ENCODE peak calls at places on chromosome 6, in eight cellular contexts. One of them, this sample, is unnamed.

GRCh38 chr6:151757506-151757955 is 50.0 kb upstream of the ESR1 start:
- DNase-seq in upper lobe of right lung: no peak
- DNase-seq in LoVo: no peak
- DNase-seq in T-helper 1 cell: no peak
- DNase-seq in mucosa of descending colon: no peak
- DNase-seq in AG04450: no peak
- DNase-seq in posterior cingulate gyrus: no peak
- DNase-seq in NCI-H524: no peak
- DNase-seq in this sample: no peak

GRCh38 chr6:90478278-90478677 is 108.6 kb downstream of the MAP3K7 start:
- DNase-seq in upper lobe of right lung: no peak
- DNase-seq in LoVo: no peak
- DNase-seq in T-helper 1 cell: no peak
- DNase-seq in mucosa of descending colon: no peak
- DNase-seq in AG04450: no peak
- DNase-seq in posterior cingulate gyrus: no peak
- DNase-seq in NCI-H524: peak
- DNase-seq in this sample: no peak

GRCh38 chr6:29517245-29517644 is 29.5 kb upstream of the MAS1L start:
- DNase-seq in upper lobe of right lung: no peak
- DNase-seq in LoVo: no peak
- DNase-seq in T-helper 1 cell: no peak
- DNase-seq in mucosa of descending colon: no peak
- DNase-seq in AG04450: no peak
- DNase-seq in posterior cingulate gyrus: no peak
- DNase-seq in NCI-H524: no peak
- DNase-seq in this sample: no peak

GRCh38 chr6:41728954-41729353 is 6.5 kb downstream of the TFEB start:
- DNase-seq in upper lobe of right lung: peak
- DNase-seq in LoVo: no peak
- DNase-seq in T-helper 1 cell: no peak
- DNase-seq in mucosa of descending colon: peak
- DNase-seq in AG04450: no peak
- DNase-seq in posterior cingulate gyrus: no peak
- DNase-seq in NCI-H524: no peak
- DNase-seq in this sample: no peak

GRCh38 chr6:166644631-166645030 is 17.6 kb upstream of the RPS6KA2 start:
- DNase-seq in upper lobe of right lung: no peak
- DNase-seq in LoVo: no peak
- DNase-seq in T-helper 1 cell: no peak
- DNase-seq in mucosa of descending colon: no peak
- DNase-seq in AG04450: no peak
- DNase-seq in posterior cingulate gyrus: no peak
- DNase-seq in NCI-H524: no peak
- DNase-seq in this sample: no peak

GRCh38 chr6:92945799-92946198 is 473.6 kb downstream of the EPHA7 start:
- DNase-seq in upper lobe of right lung: no peak
- DNase-seq in LoVo: no peak
- DNase-seq in T-helper 1 cell: no peak
- DNase-seq in mucosa of descending colon: no peak
- DNase-seq in AG04450: no peak
- DNase-seq in posterior cingulate gyrus: no peak
- DNase-seq in NCI-H524: no peak
- DNase-seq in this sample: no peak

GRCh38 chr6:13814938-13815575 is 700 bp upstream of the MCUR1 start:
- DNase-seq in upper lobe of right lung: no peak
- DNase-seq in LoVo: no peak
- DNase-seq in T-helper 1 cell: no peak
- DNase-seq in mucosa of descending colon: no peak
- DNase-seq in AG04450: no peak
- DNase-seq in posterior cingulate gyrus: no peak
- DNase-seq in NCI-H524: no peak
- DNase-seq in this sample: no peak

GRCh38 chr6:134060491-134061106 is 8.2 kb upstream of the SLC2A12 start:
- DNase-seq in upper lobe of right lung: no peak
- DNase-seq in LoVo: peak
- DNase-seq in T-helper 1 cell: no peak
- DNase-seq in mucosa of descending colon: no peak
- DNase-seq in AG04450: no peak
- DNase-seq in posterior cingulate gyrus: no peak
- DNase-seq in NCI-H524: no peak
- DNase-seq in this sample: no peak

GRCh38 chr6:136740050-136740974 is 52.0 kb downstream of the MAP3K5 start:
- DNase-seq in upper lobe of right lung: no peak
- DNase-seq in LoVo: no peak
- DNase-seq in T-helper 1 cell: no peak
- DNase-seq in mucosa of descending colon: no peak
- DNase-seq in AG04450: peak
- DNase-seq in posterior cingulate gyrus: no peak
- DNase-seq in NCI-H524: no peak
- DNase-seq in this sample: no peak

GRCh38 chr6:28269492-28269891 is 2.5 kb downstream of the ZSCAN26 start:
- DNase-seq in upper lobe of right lung: no peak
- DNase-seq in LoVo: peak
- DNase-seq in T-helper 1 cell: no peak
- DNase-seq in mucosa of descending colon: no peak
- DNase-seq in AG04450: peak
- DNase-seq in posterior cingulate gyrus: no peak
- DNase-seq in NCI-H524: no peak
- DNase-seq in this sample: no peak

GRCh38 chr6:75602897-75603395 is 1.3 kb downstream of the SENP6 start:
- DNase-seq in upper lobe of right lung: no peak
- DNase-seq in LoVo: no peak
- DNase-seq in T-helper 1 cell: no peak
- DNase-seq in mucosa of descending colon: no peak
- DNase-seq in AG04450: no peak
- DNase-seq in posterior cingulate gyrus: no peak
- DNase-seq in NCI-H524: peak
- DNase-seq in this sample: no peak

GRCh38 chr6:112800916-112801315 is 453.8 kb downstream of the RFPL4B start:
- DNase-seq in upper lobe of right lung: no peak
- DNase-seq in LoVo: no peak
- DNase-seq in T-helper 1 cell: no peak
- DNase-seq in mucosa of descending colon: no peak
- DNase-seq in AG04450: no peak
- DNase-seq in posterior cingulate gyrus: no peak
- DNase-seq in NCI-H524: no peak
- DNase-seq in this sample: no peak

GRCh38 chr6:10800810-10801209 is 37.5 kb downstream of the MAK start:
- DNase-seq in upper lobe of right lung: no peak
- DNase-seq in LoVo: peak
- DNase-seq in T-helper 1 cell: no peak
- DNase-seq in mucosa of descending colon: no peak
- DNase-seq in AG04450: peak
- DNase-seq in posterior cingulate gyrus: no peak
- DNase-seq in NCI-H524: no peak
- DNase-seq in this sample: no peak

GRCh38 chr6:54074591-54075195 is 36.5 kb upstream of the MLIP start:
- DNase-seq in upper lobe of right lung: no peak
- DNase-seq in LoVo: no peak
- DNase-seq in T-helper 1 cell: no peak
- DNase-seq in mucosa of descending colon: no peak
- DNase-seq in AG04450: no peak
- DNase-seq in posterior cingulate gyrus: no peak
- DNase-seq in NCI-H524: peak
- DNase-seq in this sample: no peak